ENCODE peak calls at places on chromosomes 11 and 22, in eight cellular contexts. U is IMR-90, P is GM12891, W is H1, J is body of pancreas, F is heart left ventricle, H is tibial nerve, B is spleen. Q is an unnamed sample.

GRCh38 chr22:49198705-49199084 is 629.0 kb downstream of the BRD1 start:
- DNase-seq in U (no peak), H (no peak), P (no peak), W (no peak), F (no peak), B (no peak), J (no peak), Q (no peak)

GRCh38 chr11:126029805-126030204 is 32.9 kb downstream of the CDON start:
- DNase-seq in F (no peak), P (no peak), U (no peak), W (no peak), J (no peak), B (no peak), H (no peak), Q (no peak)

GRCh38 chr11:59773082-59773438 is 17.9 kb downstream of the STX3 start:
- DNase-seq in J (no peak), F (no peak), W (no peak), U (no peak), B (no peak), P (no peak), H (no peak), Q (no peak)

GRCh38 chr11:128563942-128564641 is 23.3 kb downstream of the ETS1 start:
- DNase-seq in P (no peak), U (no peak), B (peak), J (no peak), F (no peak), W (no peak), H (no peak), Q (no peak)

GRCh38 chr22:38760477-38761201 is 4.8 kb upstream of the SUN2 start:
- DNase-seq in U (peak), B (no peak), H (no peak), F (no peak), P (no peak), W (no peak), J (no peak), Q (peak)

GRCh38 chr22:24865508-24865907 is 59.5 kb downstream of the SGSM1 start:
- DNase-seq in B (no peak), J (no peak), F (no peak), H (no peak), P (no peak), U (no peak), W (no peak), Q (no peak)

GRCh38 chr11:82980947-82981346 is 79.4 kb downstream of the DDIAS start:
- DNase-seq in W (no peak), F (no peak), P (no peak), U (no peak), J (no peak), H (no peak), B (no peak), Q (no peak)

GRCh38 chr22:30205281-30206115 is 41.1 kb downstream of the LIF start:
- DNase-seq in W (no peak), F (peak), B (no peak), J (peak), H (peak), P (no peak), U (peak), Q (peak)

DNA sequence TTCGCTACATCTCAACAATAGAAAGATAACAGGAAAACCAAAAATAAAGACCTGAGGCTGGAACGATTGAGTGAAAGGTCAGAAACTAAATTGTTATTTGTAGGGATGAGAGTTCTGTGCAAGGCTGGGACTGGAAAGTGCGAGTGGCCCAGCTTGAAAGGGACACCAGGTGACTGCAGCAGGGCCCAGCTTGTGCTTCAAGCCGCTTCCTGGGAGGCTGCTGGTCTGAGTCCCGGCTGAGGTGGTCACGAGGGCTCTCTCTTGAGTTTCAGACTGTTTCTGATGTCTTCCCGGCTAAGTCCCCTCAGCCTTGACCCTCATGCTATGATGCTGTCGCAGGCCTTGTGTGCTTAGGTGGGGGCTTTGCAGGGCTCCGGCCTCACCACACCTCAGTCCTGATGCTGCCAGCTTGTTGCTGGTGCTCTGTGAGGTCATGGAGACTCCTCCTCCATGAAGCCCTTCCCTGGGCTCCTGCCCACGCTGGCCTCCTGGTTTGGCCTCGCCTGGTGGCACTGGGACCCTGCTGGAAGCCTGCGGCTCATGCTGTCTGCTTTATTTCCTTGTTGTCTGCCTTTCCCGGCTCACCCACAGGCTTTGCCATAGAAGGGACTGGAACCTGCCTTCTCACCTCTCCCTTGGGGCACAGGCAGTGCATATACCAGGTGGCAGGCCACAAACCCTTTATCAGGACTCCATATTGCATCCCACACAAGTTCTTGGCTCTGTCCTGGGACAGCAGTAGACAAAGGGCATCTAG is 4.0 kb downstream of the BANF1 start:
- DNase-seq in F (no peak), J (no peak), B (no peak), H (no peak), U (no peak), P (no peak), W (no peak), Q (no peak)
- TF ChIP-seq POLR2A in F (no peak), J (no peak), B (no peak), H (no peak), U (no peak), P (no peak), W (no peak), Q (peak)

DNA sequence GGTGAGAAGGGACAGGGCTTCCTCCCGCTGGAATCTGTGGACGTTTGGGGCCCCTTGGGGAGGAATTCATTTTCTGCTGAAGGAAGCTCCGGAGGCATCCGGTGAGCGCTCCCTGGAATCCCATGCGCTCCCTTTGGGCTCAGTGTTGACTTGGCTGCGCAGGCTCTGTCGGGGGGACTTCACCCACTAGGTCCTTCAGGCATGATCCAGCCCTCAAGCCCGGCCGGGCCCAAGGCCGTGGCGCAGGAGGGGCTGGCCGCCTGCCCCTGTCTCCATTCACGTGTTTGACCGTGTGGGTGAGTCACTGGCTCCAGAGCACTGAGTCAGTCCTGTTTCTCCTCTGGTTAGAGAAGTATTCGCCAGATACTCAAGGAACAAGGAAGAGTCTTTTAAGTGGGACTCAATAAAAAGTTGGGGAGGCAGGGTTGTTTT is 1.4 kb downstream of the CTTN start:
- DNase-seq in U (peak), W (peak), P (no peak), F (peak), J (peak), H (peak), B (no peak), Q (peak)
- TF ChIP-seq POLR2A in U (peak), W (no peak), P (no peak), F (no peak), J (peak), H (peak), B (no peak), Q (peak)

GRCh38 chr11:46759196-46759595 is 40.2 kb downstream of the F2 start:
- DNase-seq in U (no peak), H (no peak), B (no peak), F (no peak), J (no peak), P (no peak), W (no peak), Q (no peak)

GRCh38 chr11:46761807-46762206 is 42.8 kb downstream of the F2 start:
- DNase-seq in U (no peak), W (no peak), F (no peak), J (no peak), B (no peak), H (no peak), P (no peak), Q (no peak)

GRCh38 chr11:46760429-46761128 is 41.6 kb downstream of the F2 start:
- DNase-seq in U (no peak), B (no peak), J (no peak), P (no peak), W (no peak), H (no peak), F (no peak), Q (no peak)

DNA sequence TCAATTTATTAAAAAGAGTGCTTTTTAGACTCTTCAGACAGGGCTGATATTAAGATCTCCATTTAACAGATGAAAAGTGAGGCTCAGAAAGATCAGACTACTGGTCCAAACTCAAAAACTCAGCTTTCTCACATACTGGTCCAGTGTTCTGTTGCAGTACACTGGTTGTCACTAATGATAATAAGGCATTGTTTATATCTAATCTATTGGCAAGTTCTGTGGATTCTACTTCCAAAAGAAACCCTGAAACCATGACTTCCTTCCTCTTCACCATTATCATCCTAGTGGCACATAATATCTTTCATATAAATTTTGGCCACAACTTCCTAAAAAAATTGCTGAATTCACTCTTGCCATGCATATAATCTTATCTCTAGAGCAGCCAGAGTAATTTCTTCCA is 36.9 kb downstream of the F2 start:
- DNase-seq in F (no peak), B (no peak), W (no peak), J (no peak), P (no peak), H (no peak), U (no peak), Q (no peak)
- TF ChIP-seq POLR2A in F (no peak), B (no peak), W (no peak), J (no peak), P (no peak), H (no peak), U (no peak), Q (no peak)

GRCh38 chr22:50527921-50528681 is 1.7 kb downstream of the TYMP start:
- DNase-seq in P (no peak), J (no peak), B (no peak), W (no peak), U (no peak), F (peak), H (no peak), Q (no peak)
- TF ChIP-seq POLR2A in P (no peak), J (no peak), B (no peak), W (no peak), U (no peak), F (no peak), H (no peak), Q (no peak)

GRCh38 chr11:64745523-64746328 is 1.8 kb upstream of the RASGRP2 start:
- DNase-seq in U (peak), J (peak), W (peak), F (peak), P (peak), B (peak), H (peak), Q (peak)
- TF ChIP-seq POLR2A in U (no peak), J (no peak), W (no peak), F (peak), P (no peak), B (no peak), H (peak), Q (no peak)

GRCh38 chr11:46281374-46281831 is 3.9 kb downstream of the CREB3L1 start:
- DNase-seq in W (peak), B (no peak), F (no peak), U (peak), J (no peak), P (no peak), H (no peak), Q (no peak)
- TF ChIP-seq POLR2A in W (no peak), B (no peak), F (no peak), U (no peak), J (no peak), P (no peak), H (no peak), Q (no peak)

DNA sequence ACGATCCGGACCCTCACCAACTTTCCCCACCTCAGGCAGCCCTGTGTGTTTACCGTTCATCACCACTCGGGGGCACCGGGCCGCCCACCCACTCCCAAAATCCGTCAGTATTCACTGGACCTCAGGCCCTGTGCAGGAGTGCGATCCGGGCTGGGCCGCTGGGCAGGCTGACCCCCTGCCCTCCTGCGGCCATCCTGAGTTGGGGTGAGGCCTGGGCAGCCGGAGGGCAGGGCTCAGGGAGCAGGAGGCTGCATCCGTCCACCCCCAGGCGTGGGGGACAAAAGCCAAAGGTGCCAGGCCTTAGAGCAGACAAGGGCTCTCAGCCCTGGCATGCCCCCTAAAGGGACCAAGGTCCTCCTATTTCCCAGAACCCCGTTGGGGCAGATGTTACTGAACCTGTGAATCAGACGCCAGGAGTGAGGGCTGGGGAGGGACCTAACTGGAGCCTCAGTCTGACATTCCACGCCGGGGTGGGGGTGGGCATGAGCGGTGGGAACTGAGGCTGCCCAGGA is 16.8 kb upstream of the TMEM191C start:
- DNase-seq in F (no peak), W (peak), P (no peak), H (peak), B (peak), U (no peak), J (peak), Q (no peak)
- TF ChIP-seq POLR2A in F (no peak), W (no peak), P (no peak), H (no peak), B (no peak), U (no peak), J (no peak), Q (no peak)

DNA sequence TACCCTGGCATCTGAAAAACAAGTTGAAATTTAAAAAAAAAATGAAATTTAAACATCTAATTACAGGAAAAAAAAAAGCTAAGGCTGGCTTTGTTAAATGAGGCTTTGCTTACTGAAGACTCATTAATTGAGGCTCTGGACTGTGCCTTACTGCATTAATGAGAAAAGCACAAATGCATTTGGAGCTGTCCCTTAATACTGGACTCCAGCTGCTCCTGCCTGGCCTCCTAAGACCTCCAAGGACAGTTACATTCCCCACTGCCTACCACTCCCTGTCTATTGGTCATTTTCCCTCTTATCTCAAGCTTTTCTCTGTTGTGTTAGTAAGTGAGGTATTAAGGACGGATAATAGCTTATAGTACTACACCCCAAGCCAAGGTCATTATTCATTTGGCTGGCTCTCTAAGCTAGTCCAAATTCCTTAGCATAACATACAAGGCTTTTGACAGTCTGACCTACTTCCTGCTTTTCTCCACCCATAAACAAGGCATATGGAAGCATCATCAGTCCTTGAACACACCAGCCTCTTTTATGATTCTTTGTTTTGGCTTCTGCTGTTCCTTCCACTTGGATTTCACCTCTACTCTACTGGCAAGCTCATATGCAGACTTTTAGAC is 62.5 kb downstream of the USP35 start:
- DNase-seq in U (peak), F (no peak), B (no peak), H (no peak), W (no peak), P (no peak), J (no peak), Q (peak)
- TF ChIP-seq POLR2A in U (no peak), F (no peak), B (no peak), H (no peak), W (no peak), P (no peak), J (no peak), Q (no peak)

GRCh38 chr22:41380993-41381328 is 781 bp upstream of the TEF start:
- DNase-seq in H (no peak), P (no peak), U (peak), B (no peak), J (peak), F (peak), W (no peak), Q (peak)
- TF ChIP-seq POLR2A in H (peak), P (no peak), U (peak), B (peak), J (peak), F (peak), W (peak), Q (no peak)

DNA sequence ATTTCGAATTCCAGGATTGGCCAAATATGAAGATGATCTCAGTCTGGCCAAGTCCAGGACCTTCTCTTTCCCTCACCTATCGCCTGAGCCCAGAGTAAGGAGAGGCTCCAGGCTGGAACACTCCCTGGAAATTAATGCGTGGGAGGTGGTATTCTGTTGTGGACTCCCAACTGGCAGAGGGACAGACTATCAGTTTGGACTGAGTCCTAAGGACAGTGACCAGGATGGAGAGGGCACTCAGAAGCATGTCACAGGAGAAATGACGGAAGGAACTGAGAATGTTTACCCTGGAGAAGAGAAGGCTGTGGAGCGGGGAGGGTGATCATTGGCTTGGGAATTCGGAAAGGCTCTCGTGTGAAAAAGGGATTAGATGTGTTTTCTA is 84.4 kb downstream of the RPL27A start:
- DNase-seq in P (no peak), J (no peak), W (no peak), U (no peak), F (no peak), B (no peak), H (no peak), Q (no peak)
- TF ChIP-seq POLR2A in P (no peak), J (no peak), W (no peak), U (no peak), F (no peak), B (no peak), H (no peak), Q (no peak)